ENCODE peak calls at places on chromosomes 1 and 21, in ten cellular contexts. One of them, this sample, is unnamed.

GRCh38 chr1:41404308-41404755 is 43.1 kb downstream of the FOXO6 start:
- DNase-seq in MCF 10A: peak; percentile 25
- DNase-seq in hypothalamus: peak; percentile 44
- DNase-seq in hippocampal formation: peak; percentile 28
- DNase-seq in NCI-H1417: peak; percentile 59
- DNase-seq in left lung: peak; percentile 57
- DNase-seq in endodermal cell: peak; percentile 83
- DNase-seq in activated T-cell treated with anti-CD3 and anti-CD28 coated beads for 1 hour: no peak
- DNase-seq in activated CD8-positive, alpha-beta memory T cell treated with anti-CD3 and anti-CD28 coated beads, Interleukin-2, amount 50 U/mL, for 4 hours: no peak
- DNase-seq in NCI-H1092 treated with DMSO at 0.1 percent for 48 hours: peak; percentile 39
- DNase-seq in this sample: no peak

GRCh38 chr1:111513410-111514020 is 10.1 kb upstream of the ADORA3 start:
- DNase-seq in endodermal cell: no peak
- DNase-seq in left lung: no peak
- DNase-seq in NCI-H1092 treated with DMSO at 0.1 percent for 48 hours: no peak
- DNase-seq in activated T-cell treated with anti-CD3 and anti-CD28 coated beads for 1 hour: no peak
- DNase-seq in activated CD8-positive, alpha-beta memory T cell treated with anti-CD3 and anti-CD28 coated beads, Interleukin-2, amount 50 U/mL, for 4 hours: no peak
- DNase-seq in MCF 10A: no peak
- DNase-seq in NCI-H1417: no peak
- DNase-seq in hypothalamus: peak; percentile 69
- DNase-seq in hippocampal formation: peak; percentile 80
- DNase-seq in this sample: no peak

GRCh38 chr1:151482017-151482416 is 22.7 kb upstream of the POGZ start:
- DNase-seq in hypothalamus: no peak
- DNase-seq in NCI-H1092 treated with DMSO at 0.1 percent for 48 hours: no peak
- DNase-seq in left lung: no peak
- DNase-seq in endodermal cell: no peak
- DNase-seq in activated CD8-positive, alpha-beta memory T cell treated with anti-CD3 and anti-CD28 coated beads, Interleukin-2, amount 50 U/mL, for 4 hours: no peak
- DNase-seq in NCI-H1417: no peak
- DNase-seq in activated T-cell treated with anti-CD3 and anti-CD28 coated beads for 1 hour: no peak
- DNase-seq in MCF 10A: no peak
- DNase-seq in hippocampal formation: no peak
- DNase-seq in this sample: no peak

GRCh38 chr1:13699936-13700520 is at the start of gene PRDM2:
- DNase-seq in NCI-H1417: peak; percentile 64
- DNase-seq in MCF 10A: peak; percentile 26
- DNase-seq in endodermal cell: peak; percentile 73
- DNase-seq in hippocampal formation: peak; percentile 48
- DNase-seq in activated CD8-positive, alpha-beta memory T cell treated with anti-CD3 and anti-CD28 coated beads, Interleukin-2, amount 50 U/mL, for 4 hours: peak; percentile 65
- DNase-seq in activated T-cell treated with anti-CD3 and anti-CD28 coated beads for 1 hour: peak; percentile 46
- DNase-seq in NCI-H1092 treated with DMSO at 0.1 percent for 48 hours: peak; percentile 44
- DNase-seq in left lung: peak; percentile 92
- DNase-seq in hypothalamus: peak; percentile 23
- DNase-seq in this sample: peak; percentile 56

GRCh38 chr21:45404726-45405270 is at the start of gene COL18A1:
- DNase-seq in activated CD8-positive, alpha-beta memory T cell treated with anti-CD3 and anti-CD28 coated beads, Interleukin-2, amount 50 U/mL, for 4 hours: peak; percentile 40
- DNase-seq in NCI-H1092 treated with DMSO at 0.1 percent for 48 hours: peak; percentile 18
- DNase-seq in NCI-H1417: no peak
- DNase-seq in left lung: peak; percentile 86
- DNase-seq in hypothalamus: no peak
- DNase-seq in endodermal cell: peak; percentile 93
- DNase-seq in activated T-cell treated with anti-CD3 and anti-CD28 coated beads for 1 hour: peak; percentile 26
- DNase-seq in MCF 10A: peak; percentile 25
- DNase-seq in hippocampal formation: no peak
- DNase-seq in this sample: no peak

GRCh38 chr21:26715116-26715515 is 130.1 kb downstream of the ADAMTS1 start:
- DNase-seq in NCI-H1417: no peak
- DNase-seq in activated T-cell treated with anti-CD3 and anti-CD28 coated beads for 1 hour: no peak
- DNase-seq in hippocampal formation: no peak
- DNase-seq in MCF 10A: no peak
- DNase-seq in NCI-H1092 treated with DMSO at 0.1 percent for 48 hours: no peak
- DNase-seq in left lung: no peak
- DNase-seq in hypothalamus: no peak
- DNase-seq in activated CD8-positive, alpha-beta memory T cell treated with anti-CD3 and anti-CD28 coated beads, Interleukin-2, amount 50 U/mL, for 4 hours: no peak
- DNase-seq in endodermal cell: peak; percentile 65
- DNase-seq in this sample: no peak

GRCh38 chr1:217137210-217137871 is 414.1 kb upstream of the ESRRG start:
- DNase-seq in hypothalamus: no peak
- DNase-seq in MCF 10A: no peak
- DNase-seq in endodermal cell: peak; percentile 83
- DNase-seq in hippocampal formation: no peak
- DNase-seq in activated T-cell treated with anti-CD3 and anti-CD28 coated beads for 1 hour: no peak
- DNase-seq in left lung: peak; percentile 68
- DNase-seq in NCI-H1417: no peak
- DNase-seq in NCI-H1092 treated with DMSO at 0.1 percent for 48 hours: no peak
- DNase-seq in activated CD8-positive, alpha-beta memory T cell treated with anti-CD3 and anti-CD28 coated beads, Interleukin-2, amount 50 U/mL, for 4 hours: no peak
- DNase-seq in this sample: no peak

GRCh38 chr1:184743062-184743756 is 11.4 kb downstream of the EDEM3 start:
- DNase-seq in hypothalamus: no peak
- DNase-seq in hippocampal formation: no peak
- DNase-seq in NCI-H1092 treated with DMSO at 0.1 percent for 48 hours: no peak
- DNase-seq in left lung: no peak
- DNase-seq in MCF 10A: no peak
- DNase-seq in activated CD8-positive, alpha-beta memory T cell treated with anti-CD3 and anti-CD28 coated beads, Interleukin-2, amount 50 U/mL, for 4 hours: no peak
- DNase-seq in NCI-H1417: no peak
- DNase-seq in endodermal cell: no peak
- DNase-seq in activated T-cell treated with anti-CD3 and anti-CD28 coated beads for 1 hour: no peak
- DNase-seq in this sample: no peak

GRCh38 chr1:171220551-171221175 is 27.6 kb upstream of the FMO1 start:
- DNase-seq in left lung: no peak
- DNase-seq in activated CD8-positive, alpha-beta memory T cell treated with anti-CD3 and anti-CD28 coated beads, Interleukin-2, amount 50 U/mL, for 4 hours: no peak
- DNase-seq in MCF 10A: no peak
- DNase-seq in hippocampal formation: no peak
- DNase-seq in hypothalamus: peak; percentile 35
- DNase-seq in activated T-cell treated with anti-CD3 and anti-CD28 coated beads for 1 hour: no peak
- DNase-seq in endodermal cell: peak; percentile 92
- DNase-seq in NCI-H1417: no peak
- DNase-seq in NCI-H1092 treated with DMSO at 0.1 percent for 48 hours: no peak
- DNase-seq in this sample: no peak

This sample was measured in activated T-helper 1 cell treated with Interleukin-2 at 50 U/mL for 16 hours.